ENCODE peak calls at places on chromosomes 5 and 9, in eight cellular contexts. F is transverse colon; A is NCI-H1048; N is hepatocyte; B is activated CD8-positive, alpha-beta memory T cell treated with anti-CD3 and anti-CD28 coated beads, Interleukin-2, amount 50 U/mL, for 48 hours; T is heart left ventricle; I is activated naive CD4-positive, alpha-beta T cell; D is foreskin fibroblast. S is an unnamed sample.

GRCh38 chr9:90140131-90140818 is 502.3 kb downstream of the DIRAS2 start:
- DNase-seq in N (no peak), I (no peak), A (no peak), D (no peak), B (no peak), F (no peak), T (no peak), S (no peak)

GRCh38 chr5:172531704-172532026 is 77.3 kb upstream of the SH3PXD2B start:
- DNase-seq in N (no peak), T (no peak), A (no peak), I (no peak), D (no peak), B (peak), F (no peak), S (no peak)

GRCh38 chr5:151140686-151141459 is 16.7 kb downstream of the ANXA6 start:
- DNase-seq in N (no peak), B (no peak), F (no peak), T (no peak), D (no peak), A (no peak), I (no peak), S (no peak)

GRCh38 chr5:102833146-102833545 is 78.0 kb downstream of the PAM start:
- DNase-seq in I (no peak), D (no peak), A (no peak), N (no peak), B (no peak), T (no peak), F (no peak), S (no peak)

GRCh38 chr5:160472482-160472881 is 50.8 kb downstream of the PTTG1 start:
- DNase-seq in T (no peak), A (no peak), I (no peak), N (no peak), F (no peak), B (no peak), D (no peak), S (no peak)

GRCh38 chr5:158135682-158136176 is 276.8 kb upstream of the CLINT1 start:
- DNase-seq in T (no peak), B (no peak), I (no peak), A (no peak), D (no peak), N (no peak), F (no peak), S (no peak)

GRCh38 chr5:174990909-174991308 is 266.5 kb downstream of the MSX2 start:
- DNase-seq in I (no peak), F (no peak), D (no peak), A (no peak), N (no peak), B (no peak), T (peak), S (no peak)

GRCh38 chr9:91541744-91542143 is 118.1 kb upstream of the NFIL3 start:
- DNase-seq in T (no peak), B (no peak), N (no peak), I (no peak), A (no peak), D (peak), F (no peak), S (peak)

GRCh38 chr5:22539756-22540155 is 313.4 kb downstream of the CDH12 start:
- DNase-seq in I (no peak), N (no peak), F (no peak), A (no peak), T (no peak), D (no peak), B (no peak), S (no peak)

GRCh38 chr5:154985126-154985525 is 28.4 kb upstream of the KIF4B start:
- DNase-seq in N (no peak), T (no peak), F (no peak), I (no peak), A (no peak), D (no peak), B (no peak), S (no peak)

S was measured in DMS53.